ENCODE peak calls at places on chromosomes 12 and 14, in ten cellular contexts. F is colonic mucosa, X is cardiac fibroblast, P is gastrocnemius medialis, S is mesothelial cell of epicardium, Z is coronary artery, N is B cell, D is K562, Y is cardiac muscle cell, Q is tibial nerve. O is an unnamed sample.
A peak's percentile ranks its signal among the peaks of the same experiment; 100 is the strongest.

GRCh38 chr12:57430117-57430930 is 519 bp downstream of the R3HDM2 start:
- DNase-seq in F (peak; percentile 47), X (peak; percentile 34), P (peak; percentile 34), S (no peak), Z (peak; percentile 78), N (no peak), D (no peak), Y (peak; percentile 30), Q (no peak), O (no peak)

GRCh38 chr14:91374897-91375747 is 42.5 kb downstream of the CCDC88C start:
- DNase-seq in F (no peak), X (no peak), P (no peak), S (no peak), Z (no peak), N (no peak), D (no peak), Y (no peak), Q (no peak), O (no peak)

GRCh38 chr14:101017209-101017608 is 113.7 kb upstream of the RTL1 start:
- DNase-seq in F (no peak), X (peak; percentile 49), P (no peak), S (peak; percentile 29), Z (no peak), N (peak; percentile 36), D (no peak), Y (peak; percentile 55), Q (no peak), O (peak; percentile 4)

GRCh38 chr12:122937622-122938091 is 28.6 kb downstream of the ABCB9 start:
- DNase-seq in F (no peak), X (peak; percentile 23), P (peak; percentile 62), S (no peak), Z (no peak), N (no peak), D (no peak), Y (peak; percentile 25), Q (no peak), O (no peak)

GRCh38 chr14:34051966-34052657 is 101.2 kb upstream of the EGLN3 start:
- DNase-seq in F (peak; percentile 73), X (peak; percentile 61), P (no peak), S (no peak), Z (no peak), N (no peak), D (no peak), Y (peak; percentile 82), Q (no peak), O (peak; percentile 49)

GRCh38 chr14:23660290-23661226 is 24.4 kb downstream of the DHRS2 start:
- DNase-seq in F (no peak), X (no peak), P (no peak), S (peak; percentile 9), Z (peak; percentile 38), N (no peak), D (no peak), Y (no peak), Q (no peak), O (no peak)

GRCh38 chr12:18552829-18553228 is 185.0 kb downstream of the PLCZ1 start:
- DNase-seq in F (no peak), X (no peak), P (no peak), S (no peak), Z (no peak), N (no peak), D (no peak), Y (no peak), Q (no peak), O (no peak)

GRCh38 chr14:23405516-23406025 is 2.5 kb downstream of the MYH6 start:
- DNase-seq in F (no peak), X (no peak), P (peak; percentile 47), S (no peak), Z (no peak), N (no peak), D (no peak), Y (no peak), Q (no peak), O (no peak)

GRCh38 chr14:101972126-101972785 is 7.9 kb downstream of the DYNC1H1 start:
- DNase-seq in F (peak; percentile 86), X (peak; percentile 98), P (peak; percentile 92), S (no peak), Z (peak; percentile 90), N (no peak), D (peak; percentile 72), Y (peak; percentile 99), Q (peak; percentile 62), O (peak; percentile 98)

GRCh38 chr12:53751336-53752191 is at the start of gene CISTR:
- DNase-seq in F (no peak), X (no peak), P (no peak), S (no peak), Z (no peak), N (peak; percentile 57), D (no peak), Y (no peak), Q (no peak), O (no peak)

GRCh38 chr12:6452245-6452731 is 446 bp downstream of the TAPBPL start:
- DNase-seq in F (peak; percentile 84), X (peak; percentile 8), P (peak; percentile 82), S (no peak), Z (no peak), N (no peak), D (peak; percentile 12), Y (no peak), Q (no peak), O (no peak)

GRCh38 chr14:88379706-88380343 is 5.6 kb upstream of the SPATA7 start:
- DNase-seq in F (no peak), X (no peak), P (no peak), S (no peak), Z (no peak), N (no peak), D (no peak), Y (peak; percentile 10), Q (no peak), O (no peak)

GRCh38 chr14:100322138-100322957 is 791 bp upstream of the SLC25A47 start:
- DNase-seq in F (no peak), X (no peak), P (no peak), S (no peak), Z (no peak), N (no peak), D (no peak), Y (no peak), Q (no peak), O (no peak)

GRCh38 chr12:95614384-95614982 is 63.2 kb upstream of the USP44 start:
- DNase-seq in F (no peak), X (peak; percentile 26), P (no peak), S (no peak), Z (no peak), N (no peak), D (no peak), Y (peak; percentile 44), Q (no peak), O (no peak)

GRCh38 chr14:40870252-40870651 is 736.4 kb upstream of the LRFN5 start:
- DNase-seq in F (no peak), X (no peak), P (no peak), S (no peak), Z (no peak), N (no peak), D (no peak), Y (no peak), Q (no peak), O (no peak)
- TF ChIP-seq CTCF in F (no peak), X (no peak), P (no peak), S (no peak), Z (no peak), N (no peak), D (no peak), Y (no peak), Q (no peak), O (no peak)

GRCh38 chr12:69161835-69162234 is 77.5 kb upstream of the CPSF6 start:
- DNase-seq in F (no peak), X (no peak), P (no peak), S (no peak), Z (no peak), N (no peak), D (no peak), Y (peak; percentile 16), Q (no peak), O (no peak)

GRCh38 chr12:69151254-69151751 is 88.1 kb upstream of the CPSF6 start:
- DNase-seq in F (peak; percentile 67), X (peak; percentile 18), P (no peak), S (no peak), Z (no peak), N (no peak), D (no peak), Y (no peak), Q (no peak), O (peak; percentile 8)

GRCh38 chr12:69154585-69155363 is 84.6 kb upstream of the CPSF6 start:
- DNase-seq in F (peak; percentile 79), X (peak; percentile 69), P (peak; percentile 22), S (peak; percentile 63), Z (no peak), N (peak; percentile 77), D (peak; percentile 84), Y (peak; percentile 70), Q (peak; percentile 50), O (peak; percentile 4)

GRCh38 chr12:69157023-69157655 is 82.2 kb upstream of the CPSF6 start:
- DNase-seq in F (peak; percentile 95), X (peak; percentile 86), P (peak; percentile 45), S (peak; percentile 90), Z (peak; percentile 78), N (peak; percentile 90), D (peak; percentile 89), Y (peak; percentile 90), Q (peak; percentile 67), O (peak; percentile 42)
- TF ChIP-seq CTCF in F (peak; percentile 98), X (peak; percentile 100), P (no peak), S (peak; percentile 69), Z (peak; percentile 83), N (peak; percentile 96), D (peak; percentile 90), Y (peak; percentile 99), Q (peak; percentile 74), O (peak; percentile 99)

GRCh38 chr14:63877594-63877993 is 24.8 kb downstream of the SYNE2 start:
- DNase-seq in F (no peak), X (no peak), P (no peak), S (no peak), Z (no peak), N (no peak), D (no peak), Y (no peak), Q (no peak), O (no peak)

GRCh38 chr14:63874223-63874622 is 21.4 kb downstream of the SYNE2 start:
- DNase-seq in F (no peak), X (no peak), P (no peak), S (no peak), Z (no peak), N (no peak), D (peak; percentile 3), Y (no peak), Q (no peak), O (no peak)

GRCh38 chr14:63875311-63875710 is 22.5 kb downstream of the SYNE2 start:
- DNase-seq in F (peak; percentile 48), X (peak; percentile 89), P (no peak), S (no peak), Z (no peak), N (no peak), D (no peak), Y (peak; percentile 78), Q (no peak), O (no peak)

GRCh38 chr14:63878792-63879191 is 26.0 kb downstream of the SYNE2 start:
- DNase-seq in F (no peak), X (no peak), P (no peak), S (no peak), Z (no peak), N (no peak), D (no peak), Y (no peak), Q (no peak), O (no peak)

GRCh38 chr14:63878052-63878451 is 25.2 kb downstream of the SYNE2 start:
- DNase-seq in F (no peak), X (no peak), P (no peak), S (no peak), Z (no peak), N (no peak), D (no peak), Y (no peak), Q (no peak), O (no peak)
- TF ChIP-seq CTCF in F (no peak), X (no peak), P (no peak), S (no peak), Z (no peak), N (no peak), D (no peak), Y (no peak), Q (no peak), O (no peak)

GRCh38 chr12:130087222-130087621 is 75.0 kb upstream of the FZD10 start:
- DNase-seq in F (no peak), X (no peak), P (no peak), S (no peak), Z (no peak), N (no peak), D (no peak), Y (no peak), Q (no peak), O (no peak)
- TF ChIP-seq CTCF in F (no peak), X (no peak), P (no peak), S (no peak), Z (no peak), N (no peak), D (no peak), Y (no peak), Q (no peak), O (no peak)